ENCODE peak calls at places on chromosomes 16 and 17, in four cellular contexts. Q is GM23338, X is body of pancreas, I is left ventricle myocardium inferior. S is an unnamed sample.

GRCh38 chr17:55321507-55322064 is 56.8 kb downstream of the HLF start:
- DNase-seq in I (no peak), Q (no peak), X (no peak), S (no peak)

GRCh38 chr16:57204675-57205074 is 18.5 kb downstream of the RSPRY1 start:
- DNase-seq in I (no peak), X (no peak), Q (peak; percentile 54), S (no peak)

GRCh38 chr17:1325766-1326165 is 46.3 kb downstream of the TRARG1 start:
- DNase-seq in Q (no peak), I (no peak), X (no peak), S (no peak)

GRCh38 chr16:63983401-63983800 is 1138.5 kb downstream of the CDH11 start:
- DNase-seq in Q (peak; percentile 86), I (no peak), X (no peak), S (peak; percentile 10)

GRCh38 chr16:22886908-22887307 is 72.9 kb downstream of the HS3ST2 start:
- DNase-seq in I (no peak), X (no peak), Q (no peak), S (no peak)

GRCh38 chr16:23171234-23171948 is 11.2 kb upstream of the SCNN1G start:
- DNase-seq in Q (no peak), I (no peak), X (no peak), S (no peak)

GRCh38 chr17:67136191-67137025 is 92.1 kb downstream of the CACNG1 start:
- DNase-seq in I (no peak), X (no peak), Q (no peak), S (no peak)

GRCh38 chr16:48340054-48340453 is 45.2 kb downstream of the SIAH1 start:
- DNase-seq in Q (no peak), I (no peak), X (no peak), S (no peak)

GRCh38 chr17:2215616-2216364 is 87.8 kb downstream of the SMG6 start:
- DNase-seq in I (peak; percentile 79), X (no peak), Q (peak; percentile 78), S (no peak)

GRCh38 chr16:89004209-89004831 is 27.3 kb upstream of the CBFA2T3 start:
- DNase-seq in I (peak; percentile 50), Q (no peak), X (no peak), S (no peak)

GRCh38 chr17:48043171-48043570 is 5.0 kb upstream of the NFE2L1 start:
- DNase-seq in X (no peak), Q (no peak), I (no peak), S (no peak)

GRCh38 chr17:48036693-48037035 is 933 bp downstream of the COPZ2 start:
- DNase-seq in X (no peak), I (no peak), Q (no peak), S (no peak)

GRCh38 chr17:48037036-48037881 is at the start of gene COPZ2:
- DNase-seq in I (peak; percentile 76), X (peak; percentile 62), Q (peak; percentile 61), S (peak; percentile 83)

GRCh38 chr17:48038687-48039086 is 1.1 kb upstream of the COPZ2 start:
- DNase-seq in I (no peak), X (no peak), Q (no peak), S (no peak)

DNA sequence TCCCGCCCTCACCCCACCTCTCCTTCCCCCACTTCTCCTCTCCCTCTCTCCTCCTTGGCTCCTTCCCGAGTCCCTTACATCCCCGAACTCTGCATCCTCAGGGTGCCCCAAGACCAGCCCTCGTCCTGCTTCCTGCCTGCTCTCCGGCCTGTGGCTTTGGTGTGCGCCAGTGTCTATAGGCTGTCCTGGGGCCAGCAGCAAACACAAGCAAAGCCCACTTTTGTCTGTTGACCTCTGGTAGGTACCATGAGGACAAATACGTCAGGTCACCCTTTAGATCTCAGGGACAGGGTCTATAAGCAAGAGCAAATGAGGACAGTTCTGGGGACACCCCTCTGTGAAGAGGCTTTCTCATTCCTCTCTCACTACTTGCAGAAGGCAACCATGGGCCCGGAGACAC is 327 bp upstream of the COPZ2 start:
- DNase-seq in I (no peak), Q (peak; percentile 63), X (no peak), S (no peak)
- H3K4me3 ChIP-seq in I (peak overlapping the region; percentile 84), Q (peak overlapping the region; percentile 58), X (no peak overlapping the region), S (peak overlapping the region; percentile 68)

GRCh38 chr16:85847036-85847435 is 47.5 kb downstream of the COX4I1 start:
- DNase-seq in Q (no peak), I (no peak), X (no peak), S (no peak)
- TF ChIP-seq CTCF in Q (no peak), I (no peak), X (no peak), S (no peak)

GRCh38 chr16:66254751-66255150 is 111.7 kb upstream of the CDH5 start:
- DNase-seq in I (no peak), X (no peak), Q (no peak), S (no peak)
- H3K4me1 ChIP-seq in I (peaks cover 21% of the 10 kb centered on the region), X (no peaks in the 10 kb centered on the region), Q (no peaks in the 10 kb centered on the region), S (no peaks in the 10 kb centered on the region)

DNA sequence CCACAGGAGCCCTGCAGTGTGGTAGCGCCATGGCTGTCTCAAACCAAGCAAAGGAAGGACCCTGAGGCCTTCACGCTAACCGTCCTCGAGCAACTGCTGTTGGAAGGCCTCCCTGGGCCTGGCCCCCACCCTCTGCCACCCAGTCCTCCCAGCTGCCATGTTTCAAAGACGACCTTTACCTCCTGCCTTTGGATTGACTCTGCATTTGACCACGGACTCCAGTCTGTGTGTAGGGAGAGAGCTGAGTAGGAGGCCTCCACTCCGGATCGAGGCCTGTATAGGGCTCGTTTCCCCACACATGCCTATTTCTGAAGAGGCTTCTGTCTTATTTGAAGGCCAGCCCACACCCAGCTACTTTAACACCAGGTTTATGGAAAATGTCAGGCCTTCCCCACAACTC is 24.3 kb downstream of the PLCD3 start:
- DNase-seq in X (no peak), Q (no peak), I (no peak), S (no peak)
- H3K4me3 ChIP-seq in X (no peak overlapping the region), Q (no peak overlapping the region), I (no peak overlapping the region), S (no peak overlapping the region)